ENCODE peak calls at places on chromosomes 7 and 10, in five cellular contexts. N is thyroid gland; B is transverse colon; K is colonic mucosa; X is CD4-positive, CD25-positive, alpha-beta regulatory T cell. M is an unnamed sample.

GRCh38 chr10:110857265-110858158 is 14.2 kb upstream of the PDCD4 start:
- DNase-seq in K (peak; percentile 79), B (peak; percentile 71), N (peak; percentile 65), X (peak; percentile 44), M (no peak)

GRCh38 chr10:22420787-22421517 is 75.7 kb downstream of the SPAG6 start:
- DNase-seq in X (peak; percentile 42), N (no peak), K (no peak), B (no peak), M (no peak)

GRCh38 chr7:66173856-66174255 is 31.3 kb upstream of the TPST1 start:
- DNase-seq in B (no peak), X (no peak), N (no peak), K (no peak), M (no peak)

GRCh38 chr7:103993551-103993950 is 4.1 kb upstream of the RELN start:
- DNase-seq in B (no peak), K (no peak), X (no peak), N (no peak), M (no peak)

GRCh38 chr7:111802194-111802785 is 240.0 kb upstream of the IMMP2L start:
- DNase-seq in K (no peak), B (no peak), X (no peak), N (no peak), M (no peak)

GRCh38 chr7:110573862-110574528 is 516.9 kb upstream of the LRRN3 start:
- DNase-seq in N (no peak), X (no peak), B (no peak), K (no peak), M (no peak)

GRCh38 chr10:49389331-49389920 is 6.5 kb downstream of the DRGX start:
- DNase-seq in K (no peak), N (no peak), X (no peak), B (no peak), M (no peak)

GRCh38 chr10:121598261-121599249 is at the start of gene FGFR2:
- DNase-seq in N (peak; percentile 91), K (peak; percentile 86), X (peak; percentile 27), B (peak; percentile 88), M (peak; percentile 25)

GRCh38 chr10:6936931-6937330 is 356.9 kb upstream of the PRKCQ start:
- DNase-seq in B (no peak), K (no peak), X (no peak), N (no peak), M (no peak)

GRCh38 chr7:137953692-137954470 is 48.0 kb downstream of the CREB3L2 start:
- DNase-seq in N (peak; percentile 35), B (peak; percentile 43), X (no peak), K (peak; percentile 66), M (no peak)

GRCh38 chr10:47033541-47034270 is 122.5 kb downstream of the PTPN20 start:
- DNase-seq in N (no peak), B (no peak), X (no peak), K (no peak), M (no peak)

GRCh38 chr10:118571123-118571522 is 24.3 kb downstream of the PRLHR start:
- DNase-seq in K (no peak), X (no peak), B (no peak), N (no peak), M (no peak)

GRCh38 chr7:25846722-25847121 is 305.3 kb upstream of the NFE2L3 start:
- DNase-seq in N (peak; percentile 93), B (peak; percentile 56), X (no peak), K (peak; percentile 48), M (no peak)

GRCh38 chr10:8039323-8039922 is 15.1 kb upstream of the GATA3 start:
- DNase-seq in X (no peak), K (no peak), B (no peak), N (no peak), M (no peak)

GRCh38 chr7:158275711-158276413 is 311.8 kb downstream of the PTPRN2 start:
- DNase-seq in N (no peak), K (no peak), X (no peak), B (no peak), M (no peak)

GRCh38 chr7:158274404-158274811 is 313.2 kb downstream of the PTPRN2 start:
- DNase-seq in X (no peak), N (no peak), B (no peak), K (no peak), M (peak; percentile 30)

GRCh38 chr7:158273138-158273651 is 314.4 kb downstream of the PTPRN2 start:
- DNase-seq in N (no peak), K (no peak), B (no peak), X (no peak), M (no peak)

GRCh38 chr7:158276414-158277218 is 311.0 kb downstream of the PTPRN2 start:
- DNase-seq in K (no peak), B (no peak), X (no peak), N (no peak), M (peak; percentile 31)

GRCh38 chr7:158274996-158275395 is 312.6 kb downstream of the PTPRN2 start:
- DNase-seq in N (no peak), K (no peak), B (no peak), X (no peak), M (no peak)
- H3K9me3 ChIP-seq in N (no peaks in the 10 kb centered on the region), K (no peaks in the 10 kb centered on the region), B (no peaks in the 10 kb centered on the region), X (no peaks in the 10 kb centered on the region), M (no peaks in the 10 kb centered on the region)

GRCh38 chr10:83283151-83283550 is 856.2 kb upstream of the GHITM start:
- DNase-seq in N (no peak), X (no peak), K (no peak), B (no peak), M (no peak)
- H3K9me3 ChIP-seq in N (no peaks in the 10 kb centered on the region), X (no peaks in the 10 kb centered on the region), K (no peaks in the 10 kb centered on the region), B (no peaks in the 10 kb centered on the region), M (no peaks in the 10 kb centered on the region)

GRCh38 chr7:158228986-158229385 is 358.6 kb downstream of the PTPRN2 start:
- DNase-seq in K (no peak), X (no peak), B (no peak), N (no peak), M (no peak)
- H3K9me3 ChIP-seq in K (no peaks in the 10 kb centered on the region), X (no peaks in the 10 kb centered on the region), B (peaks cover 7% of the 10 kb centered on the region), N (no peaks in the 10 kb centered on the region), M (no peaks in the 10 kb centered on the region)

GRCh38 chr7:64978497-64979203 is 12.2 kb downstream of the ZNF117 start:
- DNase-seq in B (no peak), N (no peak), K (no peak), X (no peak), M (no peak)
- H3K9me3 ChIP-seq in B (peaks cover 76% of the 10 kb centered on the region), N (peaks cover 6% of the 10 kb centered on the region), K (peaks cover 5% of the 10 kb centered on the region), X (peaks cover 77% of the 10 kb centered on the region), M (peaks cover 29% of the 10 kb centered on the region)

GRCh38 chr10:36899652-36900051 is 225.7 kb upstream of the ANKRD30A start:
- DNase-seq in B (no peak), N (no peak), X (no peak), K (no peak), M (no peak)

DNA sequence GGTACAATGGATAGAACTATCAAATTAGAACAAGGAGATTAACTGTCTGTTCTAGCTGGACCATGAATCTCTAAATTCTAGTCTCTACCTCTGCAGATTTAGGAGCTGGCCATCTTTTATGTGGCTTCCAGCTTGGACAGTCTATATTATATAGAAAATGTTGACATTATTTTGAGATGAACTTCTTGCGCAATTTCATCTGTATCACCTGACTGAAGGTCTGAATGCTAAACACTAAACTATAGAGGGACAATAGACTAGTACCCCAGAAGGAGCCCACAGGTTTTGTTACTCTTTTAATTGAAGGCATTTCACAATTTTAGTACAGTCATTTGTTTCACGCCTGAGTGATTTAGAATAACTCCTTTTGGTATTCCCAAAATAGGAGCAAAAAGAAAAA is 222.4 kb upstream of the ANKRD30A start:
- DNase-seq in B (no peak), X (no peak), K (no peak), N (no peak), M (no peak)
- H3K9me3 ChIP-seq in B (peaks cover 4% of the 10 kb centered on the region), X (peaks cover 4% of the 10 kb centered on the region), K (no peaks in the 10 kb centered on the region), N (no peaks in the 10 kb centered on the region), M (no peaks in the 10 kb centered on the region)

GRCh38 chr10:128498746-128499145 is 372.5 kb upstream of the MKI67 start:
- DNase-seq in N (no peak), K (no peak), X (no peak), B (no peak), M (no peak)

GRCh38 chr10:128498378-128498730 is 372.1 kb upstream of the MKI67 start:
- DNase-seq in B (no peak), K (no peak), X (no peak), N (no peak), M (no peak)

GRCh38 chr10:128499486-128499885 is 373.3 kb upstream of the MKI67 start:
- DNase-seq in N (no peak), K (no peak), B (no peak), X (no peak), M (no peak)

GRCh38 chr10:128500642-128501041 is 374.4 kb upstream of the MKI67 start:
- DNase-seq in K (no peak), B (no peak), X (no peak), N (no peak), M (no peak)

DNA sequence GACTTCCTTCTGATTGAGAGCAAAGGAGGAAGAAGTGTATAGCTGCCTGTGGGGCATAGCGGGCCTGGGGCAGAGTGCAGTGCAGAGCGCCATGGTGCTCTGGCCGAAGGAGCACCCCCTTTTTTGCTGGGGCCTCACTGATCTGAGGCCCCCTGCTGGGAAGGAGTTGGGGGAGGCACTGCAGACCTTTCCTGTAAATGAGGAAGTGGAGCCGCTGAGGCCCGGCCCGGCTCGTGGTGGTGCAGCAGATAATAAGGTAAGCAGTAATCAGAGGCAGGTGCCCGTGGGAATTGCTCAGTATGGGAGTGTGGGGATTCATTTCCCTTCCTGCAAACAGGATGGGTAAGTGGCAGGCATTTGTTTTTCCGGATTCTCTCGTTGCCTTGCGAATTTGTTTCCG is 373.7 kb upstream of the MKI67 start:
- DNase-seq in N (no peak), K (no peak), X (no peak), B (no peak), M (no peak)
- H3K9me3 ChIP-seq in N (no peaks in the 10 kb centered on the region), K (no peaks in the 10 kb centered on the region), X (no peaks in the 10 kb centered on the region), B (no peaks in the 10 kb centered on the region), M (no peaks in the 10 kb centered on the region)

DNA sequence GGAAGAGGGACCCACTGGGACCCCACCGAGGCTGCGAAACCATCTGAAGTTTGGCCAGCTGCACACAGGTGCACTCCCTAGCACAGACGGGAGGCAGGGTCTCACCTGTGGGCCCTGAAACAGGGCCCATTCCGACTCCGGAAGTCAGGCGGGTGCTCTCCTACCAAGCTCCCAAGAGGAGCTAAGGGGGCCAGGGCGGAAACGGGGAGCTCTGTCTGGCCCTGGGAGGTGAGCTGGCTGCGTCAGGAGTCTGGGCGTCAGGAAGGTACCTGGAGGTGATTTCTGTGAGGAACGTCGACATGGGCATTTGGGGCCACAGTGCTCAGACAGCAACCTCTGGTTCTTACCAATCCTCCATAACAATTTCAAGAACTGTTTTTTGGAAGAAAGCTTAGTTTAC is 411.7 kb downstream of the TCERG1L start:
- DNase-seq in N (no peak), X (no peak), B (no peak), K (no peak), M (no peak)
- H3K9me3 ChIP-seq in N (no peaks in the 10 kb centered on the region), X (no peaks in the 10 kb centered on the region), B (no peaks in the 10 kb centered on the region), K (no peaks in the 10 kb centered on the region), M (no peaks in the 10 kb centered on the region)

DNA sequence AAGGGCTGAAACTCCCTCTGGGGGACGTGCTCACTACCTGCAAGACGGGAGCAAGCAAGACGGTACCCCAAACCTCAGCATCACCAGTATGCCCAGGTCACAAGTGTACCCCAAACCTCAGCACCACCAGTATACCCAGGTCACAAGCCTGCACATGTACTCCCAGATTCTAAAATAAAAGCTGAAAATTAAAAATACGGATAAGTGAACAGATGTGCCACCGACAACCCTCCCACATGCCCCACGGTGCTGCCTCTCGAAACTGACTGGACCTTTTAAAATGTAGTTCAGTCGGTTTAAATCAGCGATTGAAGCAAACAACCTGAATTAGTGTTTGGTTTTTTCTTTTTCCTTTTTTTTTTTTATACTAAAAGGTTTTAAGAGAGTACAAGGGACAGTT is 566.5 kb downstream of the DNAJB6 start:
- DNase-seq in K (no peak), X (no peak), N (no peak), B (no peak), M (no peak)
- H3K9me3 ChIP-seq in K (no peaks in the 10 kb centered on the region), X (no peaks in the 10 kb centered on the region), N (no peaks in the 10 kb centered on the region), B (no peaks in the 10 kb centered on the region), M (no peaks in the 10 kb centered on the region)

M was measured in CD8-positive, alpha-beta memory T cell.